ENCODE peak calls at places on chromosome 16, in ten cellular contexts. One of them, this sample, is unnamed.

GRCh38 chr16:48158296-48158695 is 2.5 kb upstream of the ABCC12 start:
- DNase-seq in activated naive CD4-positive, alpha-beta T cell: no peak
- DNase-seq in neural progenitor cell: no peak
- DNase-seq in T-helper 9 cell: no peak
- DNase-seq in mesothelial cell of epicardium: no peak
- DNase-seq in activated CD4-positive, alpha-beta T cell treated with anti-CD3 and anti-CD28 coated beads, Interleukin-2, amount 50 U/mL, for 1 hour: no peak
- DNase-seq in iris pigment epithelial cell: peak; percentile 88
- DNase-seq in HEK293T: no peak
- DNase-seq in lower leg skin: no peak
- DNase-seq in NK-92 treated with Interleukin-12 subunit alpha and Interleukin-12 subunit beta, amount 100 ng/mL, for 24 hours: peak; percentile 56
- DNase-seq in this sample: peak; percentile 11

GRCh38 chr16:3761375-3762079 is 44.2 kb upstream of the TRAP1 start:
- DNase-seq in lower leg skin: no peak
- DNase-seq in activated naive CD4-positive, alpha-beta T cell: no peak
- DNase-seq in mesothelial cell of epicardium: no peak
- DNase-seq in neural progenitor cell: no peak
- DNase-seq in T-helper 9 cell: no peak
- DNase-seq in iris pigment epithelial cell: no peak
- DNase-seq in NK-92 treated with Interleukin-12 subunit alpha and Interleukin-12 subunit beta, amount 100 ng/mL, for 24 hours: no peak
- DNase-seq in activated CD4-positive, alpha-beta T cell treated with anti-CD3 and anti-CD28 coated beads, Interleukin-2, amount 50 U/mL, for 1 hour: no peak
- DNase-seq in HEK293T: no peak
- DNase-seq in this sample: no peak

GRCh38 chr16:31181102-31181830 is 1.3 kb downstream of the FUS start:
- DNase-seq in activated CD4-positive, alpha-beta T cell treated with anti-CD3 and anti-CD28 coated beads, Interleukin-2, amount 50 U/mL, for 1 hour: no peak
- DNase-seq in iris pigment epithelial cell: peak; percentile 55
- DNase-seq in mesothelial cell of epicardium: no peak
- DNase-seq in neural progenitor cell: peak; percentile 50
- DNase-seq in lower leg skin: peak; percentile 48
- DNase-seq in activated naive CD4-positive, alpha-beta T cell: no peak
- DNase-seq in NK-92 treated with Interleukin-12 subunit alpha and Interleukin-12 subunit beta, amount 100 ng/mL, for 24 hours: no peak
- DNase-seq in T-helper 9 cell: no peak
- DNase-seq in HEK293T: no peak
- DNase-seq in this sample: peak; percentile 80

GRCh38 chr16:15900357-15900756 is 12.0 kb upstream of the CEP20 start:
- DNase-seq in mesothelial cell of epicardium: no peak
- DNase-seq in T-helper 9 cell: no peak
- DNase-seq in activated CD4-positive, alpha-beta T cell treated with anti-CD3 and anti-CD28 coated beads, Interleukin-2, amount 50 U/mL, for 1 hour: no peak
- DNase-seq in neural progenitor cell: no peak
- DNase-seq in activated naive CD4-positive, alpha-beta T cell: no peak
- DNase-seq in HEK293T: no peak
- DNase-seq in NK-92 treated with Interleukin-12 subunit alpha and Interleukin-12 subunit beta, amount 100 ng/mL, for 24 hours: no peak
- DNase-seq in iris pigment epithelial cell: no peak
- DNase-seq in lower leg skin: no peak
- DNase-seq in this sample: no peak

GRCh38 chr16:83162791-83163190 is 536.0 kb downstream of the CDH13 start:
- DNase-seq in activated CD4-positive, alpha-beta T cell treated with anti-CD3 and anti-CD28 coated beads, Interleukin-2, amount 50 U/mL, for 1 hour: no peak
- DNase-seq in neural progenitor cell: no peak
- DNase-seq in NK-92 treated with Interleukin-12 subunit alpha and Interleukin-12 subunit beta, amount 100 ng/mL, for 24 hours: no peak
- DNase-seq in activated naive CD4-positive, alpha-beta T cell: no peak
- DNase-seq in mesothelial cell of epicardium: no peak
- DNase-seq in HEK293T: no peak
- DNase-seq in lower leg skin: no peak
- DNase-seq in T-helper 9 cell: no peak
- DNase-seq in iris pigment epithelial cell: no peak
- DNase-seq in this sample: no peak

GRCh38 chr16:47986031-47986430 is 169.8 kb downstream of the ABCC12 start:
- DNase-seq in NK-92 treated with Interleukin-12 subunit alpha and Interleukin-12 subunit beta, amount 100 ng/mL, for 24 hours: no peak
- DNase-seq in lower leg skin: no peak
- DNase-seq in neural progenitor cell: no peak
- DNase-seq in activated CD4-positive, alpha-beta T cell treated with anti-CD3 and anti-CD28 coated beads, Interleukin-2, amount 50 U/mL, for 1 hour: no peak
- DNase-seq in mesothelial cell of epicardium: no peak
- DNase-seq in T-helper 9 cell: no peak
- DNase-seq in activated naive CD4-positive, alpha-beta T cell: no peak
- DNase-seq in iris pigment epithelial cell: no peak
- DNase-seq in HEK293T: no peak
- DNase-seq in this sample: no peak

GRCh38 chr16:12458591-12459400 is 344.9 kb downstream of the CPPED1 start:
- DNase-seq in T-helper 9 cell: no peak
- DNase-seq in lower leg skin: no peak
- DNase-seq in mesothelial cell of epicardium: no peak
- DNase-seq in neural progenitor cell: no peak
- DNase-seq in activated CD4-positive, alpha-beta T cell treated with anti-CD3 and anti-CD28 coated beads, Interleukin-2, amount 50 U/mL, for 1 hour: no peak
- DNase-seq in iris pigment epithelial cell: peak; percentile 18
- DNase-seq in activated naive CD4-positive, alpha-beta T cell: no peak
- DNase-seq in NK-92 treated with Interleukin-12 subunit alpha and Interleukin-12 subunit beta, amount 100 ng/mL, for 24 hours: no peak
- DNase-seq in HEK293T: no peak
- DNase-seq in this sample: peak; percentile 93

GRCh38 chr16:82846806-82847205 is 220.0 kb downstream of the CDH13 start:
- DNase-seq in lower leg skin: no peak
- DNase-seq in NK-92 treated with Interleukin-12 subunit alpha and Interleukin-12 subunit beta, amount 100 ng/mL, for 24 hours: no peak
- DNase-seq in iris pigment epithelial cell: no peak
- DNase-seq in mesothelial cell of epicardium: no peak
- DNase-seq in T-helper 9 cell: no peak
- DNase-seq in neural progenitor cell: no peak
- DNase-seq in activated CD4-positive, alpha-beta T cell treated with anti-CD3 and anti-CD28 coated beads, Interleukin-2, amount 50 U/mL, for 1 hour: no peak
- DNase-seq in HEK293T: no peak
- DNase-seq in activated naive CD4-positive, alpha-beta T cell: no peak
- DNase-seq in this sample: no peak

GRCh38 chr16:85281181-85281580 is 168.9 kb upstream of the CIBAR2 start:
- DNase-seq in NK-92 treated with Interleukin-12 subunit alpha and Interleukin-12 subunit beta, amount 100 ng/mL, for 24 hours: no peak
- DNase-seq in T-helper 9 cell: no peak
- DNase-seq in mesothelial cell of epicardium: no peak
- DNase-seq in iris pigment epithelial cell: no peak
- DNase-seq in HEK293T: no peak
- DNase-seq in neural progenitor cell: no peak
- DNase-seq in lower leg skin: no peak
- DNase-seq in activated naive CD4-positive, alpha-beta T cell: no peak
- DNase-seq in activated CD4-positive, alpha-beta T cell treated with anti-CD3 and anti-CD28 coated beads, Interleukin-2, amount 50 U/mL, for 1 hour: no peak
- DNase-seq in this sample: no peak

GRCh38 chr16:88505405-88506082 is 52.5 kb downstream of the ZFPM1 start:
- DNase-seq in lower leg skin: no peak
- DNase-seq in neural progenitor cell: no peak
- DNase-seq in iris pigment epithelial cell: no peak
- DNase-seq in mesothelial cell of epicardium: peak; percentile 62
- DNase-seq in activated naive CD4-positive, alpha-beta T cell: peak; percentile 60
- DNase-seq in NK-92 treated with Interleukin-12 subunit alpha and Interleukin-12 subunit beta, amount 100 ng/mL, for 24 hours: no peak
- DNase-seq in HEK293T: peak; percentile 71
- DNase-seq in T-helper 9 cell: peak; percentile 55
- DNase-seq in activated CD4-positive, alpha-beta T cell treated with anti-CD3 and anti-CD28 coated beads, Interleukin-2, amount 50 U/mL, for 1 hour: peak; percentile 70
- DNase-seq in this sample: peak; percentile 47

GRCh38 chr16:71287903-71288302 is 1.3 kb downstream of the CMTR2 start:
- DNase-seq in activated CD4-positive, alpha-beta T cell treated with anti-CD3 and anti-CD28 coated beads, Interleukin-2, amount 50 U/mL, for 1 hour: no peak
- DNase-seq in iris pigment epithelial cell: no peak
- DNase-seq in T-helper 9 cell: no peak
- DNase-seq in mesothelial cell of epicardium: no peak
- DNase-seq in lower leg skin: no peak
- DNase-seq in NK-92 treated with Interleukin-12 subunit alpha and Interleukin-12 subunit beta, amount 100 ng/mL, for 24 hours: no peak
- DNase-seq in activated naive CD4-positive, alpha-beta T cell: no peak
- DNase-seq in HEK293T: no peak
- DNase-seq in neural progenitor cell: peak; percentile 38
- DNase-seq in this sample: no peak

GRCh38 chr16:60727856-60728255 is 1308.4 kb downstream of the CDH8 start:
- DNase-seq in mesothelial cell of epicardium: no peak
- DNase-seq in HEK293T: no peak
- DNase-seq in activated CD4-positive, alpha-beta T cell treated with anti-CD3 and anti-CD28 coated beads, Interleukin-2, amount 50 U/mL, for 1 hour: no peak
- DNase-seq in lower leg skin: no peak
- DNase-seq in T-helper 9 cell: no peak
- DNase-seq in iris pigment epithelial cell: no peak
- DNase-seq in neural progenitor cell: no peak
- DNase-seq in NK-92 treated with Interleukin-12 subunit alpha and Interleukin-12 subunit beta, amount 100 ng/mL, for 24 hours: no peak
- DNase-seq in activated naive CD4-positive, alpha-beta T cell: no peak
- DNase-seq in this sample: no peak

GRCh38 chr16:30619207-30619606 is 9.0 kb upstream of the ZNF689 start:
- DNase-seq in iris pigment epithelial cell: no peak
- DNase-seq in HEK293T: no peak
- DNase-seq in NK-92 treated with Interleukin-12 subunit alpha and Interleukin-12 subunit beta, amount 100 ng/mL, for 24 hours: no peak
- DNase-seq in neural progenitor cell: no peak
- DNase-seq in activated naive CD4-positive, alpha-beta T cell: no peak
- DNase-seq in mesothelial cell of epicardium: no peak
- DNase-seq in lower leg skin: no peak
- DNase-seq in T-helper 9 cell: no peak
- DNase-seq in activated CD4-positive, alpha-beta T cell treated with anti-CD3 and anti-CD28 coated beads, Interleukin-2, amount 50 U/mL, for 1 hour: no peak
- DNase-seq in this sample: no peak

GRCh38 chr16:58116046-58116445 is 13.1 kb downstream of the CFAP20 start:
- DNase-seq in NK-92 treated with Interleukin-12 subunit alpha and Interleukin-12 subunit beta, amount 100 ng/mL, for 24 hours: no peak
- DNase-seq in activated CD4-positive, alpha-beta T cell treated with anti-CD3 and anti-CD28 coated beads, Interleukin-2, amount 50 U/mL, for 1 hour: no peak
- DNase-seq in T-helper 9 cell: no peak
- DNase-seq in HEK293T: no peak
- DNase-seq in mesothelial cell of epicardium: no peak
- DNase-seq in neural progenitor cell: no peak
- DNase-seq in iris pigment epithelial cell: peak; percentile 22
- DNase-seq in lower leg skin: no peak
- DNase-seq in activated naive CD4-positive, alpha-beta T cell: no peak
- DNase-seq in this sample: no peak

This sample was measured in KBM-7.